ENCODE peak calls at places on chromosomes 1 and 21, in five cellular contexts. One of them, this sample, is unnamed.

GRCh38 chr1:22341791-22342605 is 109.7 kb upstream of the ZBTB40 start:
- DNase-seq in A549: no peak
- DNase-seq in GM12878: no peak
- DNase-seq in WTC11: no peak
- DNase-seq in K562: no peak
- DNase-seq in this sample: no peak

GRCh38 chr1:226549937-226550670 is 1.5 kb downstream of the STUM start:
- DNase-seq in K562: peak
- DNase-seq in A549: peak
- DNase-seq in WTC11: peak
- DNase-seq in GM12878: no peak
- DNase-seq in this sample: no peak

GRCh38 chr1:71046891-71047634 is 553 bp downstream of the PTGER3 start:
- DNase-seq in K562: peak
- DNase-seq in A549: no peak
- DNase-seq in WTC11: peak
- DNase-seq in GM12878: no peak
- DNase-seq in this sample: no peak

GRCh38 chr1:157968951-157969350 is 24.5 kb upstream of the KIRREL1 start:
- DNase-seq in K562: no peak
- DNase-seq in A549: peak
- DNase-seq in GM12878: no peak
- DNase-seq in WTC11: no peak
- DNase-seq in this sample: no peak

GRCh38 chr1:244779410-244779809 is 56.0 kb upstream of the COX20 start:
- DNase-seq in GM12878: no peak
- DNase-seq in A549: no peak
- DNase-seq in WTC11: no peak
- DNase-seq in K562: no peak
- DNase-seq in this sample: no peak

GRCh38 chr1:84871181-84871580 is 21.8 kb downstream of the LPAR3 start:
- DNase-seq in A549: no peak
- DNase-seq in K562: no peak
- DNase-seq in GM12878: no peak
- DNase-seq in WTC11: no peak
- DNase-seq in this sample: no peak

GRCh38 chr21:46184625-46185555 is 631 bp upstream of the SPATC1L start:
- DNase-seq in WTC11: peak
- DNase-seq in GM12878: peak
- DNase-seq in A549: no peak
- DNase-seq in K562: peak
- DNase-seq in this sample: peak

GRCh38 chr1:157948547-157949152 is 44.8 kb upstream of the KIRREL1 start:
- DNase-seq in K562: no peak
- DNase-seq in GM12878: no peak
- DNase-seq in A549: no peak
- DNase-seq in WTC11: peak
- DNase-seq in this sample: peak

GRCh38 chr1:54199151-54199764 is 572 bp downstream of the CYB5RL start:
- DNase-seq in K562: no peak
- DNase-seq in GM12878: no peak
- DNase-seq in WTC11: no peak
- DNase-seq in A549: peak
- DNase-seq in this sample: peak

GRCh38 chr1:22295856-22296255 is 153.0 kb upstream of the WNT4 start:
- DNase-seq in K562: peak
- DNase-seq in GM12878: no peak
- DNase-seq in A549: no peak
- DNase-seq in WTC11: no peak
- DNase-seq in this sample: no peak

GRCh38 chr1:118333601-118334241 is 148.7 kb upstream of the SPAG17 start:
- DNase-seq in WTC11: peak
- DNase-seq in K562: no peak
- DNase-seq in GM12878: no peak
- DNase-seq in A549: no peak
- DNase-seq in this sample: no peak

GRCh38 chr1:180916012-180916770 is 3.5 kb downstream of the KIAA1614 start:
- DNase-seq in WTC11: no peak
- DNase-seq in GM12878: no peak
- DNase-seq in K562: no peak
- DNase-seq in A549: no peak
- DNase-seq in this sample: no peak

GRCh38 chr21:14889080-14889805 is 175.6 kb downstream of the NRIP1 start:
- DNase-seq in WTC11: no peak
- DNase-seq in A549: no peak
- DNase-seq in K562: no peak
- DNase-seq in GM12878: no peak
- DNase-seq in this sample: peak

GRCh38 chr1:52569333-52570265 is 16.7 kb upstream of the TUT4 start:
- DNase-seq in GM12878: no peak
- DNase-seq in K562: no peak
- DNase-seq in WTC11: no peak
- DNase-seq in A549: no peak
- DNase-seq in this sample: no peak

GRCh38 chr1:172914517-172915144 is 136.1 kb downstream of the TNFSF18 start:
- DNase-seq in K562: no peak
- DNase-seq in A549: no peak
- DNase-seq in WTC11: no peak
- DNase-seq in GM12878: no peak
- DNase-seq in this sample: no peak

GRCh38 chr1:93738926-93739325 is 57.3 kb upstream of the BCAR3 start:
- DNase-seq in K562: no peak
- DNase-seq in A549: no peak
- DNase-seq in WTC11: no peak
- DNase-seq in GM12878: no peak
- DNase-seq in this sample: no peak

GRCh38 chr1:161402446-161402845 is 34.8 kb upstream of the CFAP126 start:
- DNase-seq in GM12878: no peak
- DNase-seq in A549: no peak
- DNase-seq in WTC11: no peak
- DNase-seq in K562: no peak
- DNase-seq in this sample: no peak

GRCh38 chr21:38979271-38980196 is 173.8 kb downstream of the ETS2 start:
- DNase-seq in A549: no peak
- DNase-seq in WTC11: peak
- DNase-seq in K562: no peak
- DNase-seq in GM12878: no peak
- DNase-seq in this sample: no peak

GRCh38 chr1:56788588-56788987 is 30.6 kb downstream of the FYB2 start:
- DNase-seq in WTC11: no peak
- DNase-seq in K562: no peak
- DNase-seq in A549: no peak
- DNase-seq in GM12878: no peak
- DNase-seq in this sample: no peak

GRCh38 chr1:99963041-99963795 is 6.6 kb upstream of the SLC35A3 start:
- DNase-seq in A549: no peak
- DNase-seq in GM12878: no peak
- DNase-seq in K562: no peak
- DNase-seq in WTC11: no peak
- DNase-seq in this sample: no peak

GRCh38 chr1:227318852-227319607 is 738 bp upstream of the CDC42BPA start:
- DNase-seq in WTC11: peak
- DNase-seq in GM12878: no peak
- DNase-seq in K562: peak
- DNase-seq in A549: peak
- DNase-seq in this sample: peak

GRCh38 chr21:45972716-45973474 is 8.7 kb upstream of the COL6A1 start:
- DNase-seq in WTC11: no peak
- DNase-seq in K562: no peak
- DNase-seq in GM12878: no peak
- DNase-seq in A549: no peak
- DNase-seq in this sample: no peak

GRCh38 chr1:228314658-228315483 is 91.8 kb downstream of the TRIM11 start:
- DNase-seq in WTC11: no peak
- DNase-seq in GM12878: no peak
- DNase-seq in A549: no peak
- DNase-seq in K562: no peak
- DNase-seq in this sample: no peak

GRCh38 chr1:41809716-41810115 is 109.0 kb downstream of the HIVEP3 start:
- DNase-seq in WTC11: no peak
- DNase-seq in GM12878: no peak
- DNase-seq in A549: no peak
- DNase-seq in K562: no peak
- DNase-seq in this sample: no peak

DNA sequence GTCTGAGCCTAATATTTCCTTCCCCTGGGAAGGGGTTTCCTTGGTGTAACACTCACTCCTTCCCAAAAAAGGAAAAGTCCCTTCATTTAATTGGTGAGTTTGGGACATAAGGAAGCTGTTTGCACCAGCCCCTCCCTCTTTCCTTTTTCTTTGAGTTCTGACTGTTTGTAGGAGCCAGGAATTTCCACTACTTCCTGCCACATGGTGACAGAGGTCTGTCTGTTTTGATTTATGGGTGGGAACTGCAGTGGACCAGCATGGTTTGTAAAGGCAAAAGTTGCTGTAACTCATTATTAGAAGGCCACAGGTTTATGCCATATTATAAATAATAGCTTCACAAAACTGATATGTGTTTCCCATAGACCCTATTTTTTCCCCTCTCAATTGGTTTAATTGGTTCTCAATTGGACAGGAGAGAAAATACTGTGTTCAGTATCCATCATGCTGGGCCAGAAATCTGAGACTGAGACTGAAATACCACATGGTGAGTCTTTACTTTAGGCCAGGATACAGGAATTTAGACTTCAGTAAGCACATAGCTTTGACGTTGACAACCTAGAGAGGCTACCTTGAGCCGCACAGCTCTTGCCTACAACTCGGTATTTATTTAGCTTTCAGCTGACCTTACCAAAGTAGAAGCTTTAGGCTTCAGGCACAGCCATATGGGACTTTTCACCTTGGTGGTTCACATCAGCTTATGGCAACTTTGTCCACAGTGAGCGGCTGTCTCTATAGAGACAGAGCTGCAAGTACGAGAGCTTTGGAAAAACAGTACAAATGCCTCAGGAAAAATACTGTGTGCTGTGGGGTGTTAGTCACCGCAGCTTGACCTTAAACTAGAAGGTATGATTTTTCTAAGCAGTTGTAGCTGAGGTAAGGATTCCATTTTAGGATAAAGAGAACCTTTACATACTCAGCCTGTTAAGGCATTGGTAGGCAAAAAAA is 40.0 kb upstream of the RGS7 start:
- DNase-seq in GM12878: no peak
- DNase-seq in K562: no peak
- DNase-seq in WTC11: no peak
- DNase-seq in A549: no peak
- DNase-seq in this sample: no peak
- TF ChIP-seq ESRRA in GM12878: no peak
- TF ChIP-seq ESRRA in K562: no peak
- TF ChIP-seq ESRRA in WTC11: no peak
- TF ChIP-seq ESRRA in A549: no peak
- TF ChIP-seq ESRRA in this sample: no peak

GRCh38 chr1:171841931-171842723 is 829 bp downstream of the DNM3 start:
- DNase-seq in A549: peak
- DNase-seq in WTC11: peak
- DNase-seq in K562: no peak
- DNase-seq in GM12878: no peak
- DNase-seq in this sample: no peak
- TF ChIP-seq ESRRA in A549: no peak
- TF ChIP-seq ESRRA in WTC11: no peak
- TF ChIP-seq ESRRA in K562: no peak
- TF ChIP-seq ESRRA in GM12878: no peak
- TF ChIP-seq ESRRA in this sample: no peak

GRCh38 chr1:229344139-229344538 is 1.3 kb upstream of the CCSAP start:
- DNase-seq in K562: no peak
- DNase-seq in WTC11: no peak
- DNase-seq in GM12878: no peak
- DNase-seq in A549: no peak
- DNase-seq in this sample: no peak

GRCh38 chr1:229342902-229343587 is at the start of gene CCSAP:
- DNase-seq in WTC11: peak
- DNase-seq in GM12878: no peak
- DNase-seq in A549: peak
- DNase-seq in K562: peak
- DNase-seq in this sample: peak

GRCh38 chr1:229340496-229340895 is 2.4 kb downstream of the CCSAP start:
- DNase-seq in WTC11: no peak
- DNase-seq in GM12878: no peak
- DNase-seq in K562: no peak
- DNase-seq in A549: no peak
- DNase-seq in this sample: no peak

GRCh38 chr1:229342305-229342901 is 444 bp downstream of the CCSAP start:
- DNase-seq in K562: peak
- DNase-seq in WTC11: peak
- DNase-seq in A549: peak
- DNase-seq in GM12878: no peak
- DNase-seq in this sample: peak

GRCh38 chr1:229341811-229342304 is 989 bp downstream of the CCSAP start:
- DNase-seq in K562: peak
- DNase-seq in GM12878: no peak
- DNase-seq in A549: no peak
- DNase-seq in WTC11: no peak
- DNase-seq in this sample: no peak
- TF ChIP-seq ESRRA in K562: no peak
- TF ChIP-seq ESRRA in GM12878: no peak
- TF ChIP-seq ESRRA in A549: no peak
- TF ChIP-seq ESRRA in WTC11: no peak
- TF ChIP-seq ESRRA in this sample: no peak

GRCh38 chr1:203268901-203269653 is 36.2 kb upstream of the BTG2 start:
- DNase-seq in GM12878: no peak
- DNase-seq in WTC11: no peak
- DNase-seq in K562: peak
- DNase-seq in A549: peak
- DNase-seq in this sample: peak
- TF ChIP-seq ESRRA in GM12878: no peak
- TF ChIP-seq ESRRA in WTC11: no peak
- TF ChIP-seq ESRRA in K562: no peak
- TF ChIP-seq ESRRA in A549: no peak
- TF ChIP-seq ESRRA in this sample: no peak

DNA sequence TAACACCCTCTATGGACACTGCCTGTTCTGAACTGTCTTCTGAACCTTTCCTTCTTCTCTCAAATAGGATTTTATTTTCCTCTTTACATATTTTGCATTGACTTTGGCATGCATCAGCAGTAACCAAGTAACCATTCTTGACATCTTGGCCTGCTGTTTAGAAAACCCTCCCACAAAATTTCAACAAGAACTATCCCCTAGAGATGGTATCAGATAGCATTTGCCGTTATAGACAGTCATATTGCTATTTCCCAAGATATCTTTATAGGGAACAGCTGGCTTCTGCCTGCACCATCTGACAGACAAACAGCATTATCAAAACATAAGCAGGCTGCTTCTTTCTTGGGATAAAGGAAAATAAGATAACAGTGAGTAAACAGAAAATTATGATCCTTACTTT is 54.7 kb downstream of the LHX8 start:
- DNase-seq in GM12878: no peak
- DNase-seq in K562: no peak
- DNase-seq in A549: no peak
- DNase-seq in WTC11: no peak
- DNase-seq in this sample: no peak
- TF ChIP-seq ESRRA in GM12878: no peak
- TF ChIP-seq ESRRA in K562: no peak
- TF ChIP-seq ESRRA in A549: no peak
- TF ChIP-seq ESRRA in WTC11: no peak
- TF ChIP-seq ESRRA in this sample: no peak